ENCODE peak calls at places on chromosomes 16 and 17, in five cellular contexts. D is GM23338; P is lung; A is adipocyte; N is CD8-positive, alpha-beta T cell. O is an unnamed sample.

GRCh38 chr16:71623597-71623996 is 2.4 kb upstream of the MARVELD3 start:
- DNase-seq in D (no peak), A (no peak), P (no peak), N (no peak), O (no peak)

GRCh38 chr16:11372073-11372923 is 27.0 kb downstream of the RMI2 start:
- DNase-seq in D (no peak), P (no peak), A (no peak), N (no peak), O (no peak)

GRCh38 chr17:17189559-17189958 is 16.6 kb downstream of the PLD6 start:
- DNase-seq in D (no peak), N (no peak), A (no peak), P (no peak), O (no peak)

GRCh38 chr16:799111-799947 is 1.2 kb downstream of the GNG13 start:
- DNase-seq in N (no peak), D (no peak), A (no peak), P (no peak), O (no peak)

GRCh38 chr17:17254026-17254425 is 17.1 kb upstream of the FLCN start:
- DNase-seq in P (no peak), N (no peak), A (peak; percentile 12), D (no peak), O (no peak)

GRCh38 chr17:33674685-33675084 is 381.6 kb upstream of the ASIC2 start:
- DNase-seq in P (peak; percentile 48), A (peak; percentile 48), D (peak; percentile 80), N (peak; percentile 11), O (peak; percentile 63)

GRCh38 chr16:22358000-22358399 is 16.4 kb downstream of the CDR2 start:
- DNase-seq in D (no peak), P (no peak), A (no peak), N (peak; percentile 23), O (no peak)

GRCh38 chr16:13829712-13830304 is 90.1 kb upstream of the ERCC4 start:
- DNase-seq in N (no peak), A (no peak), D (no peak), P (no peak), O (no peak)

GRCh38 chr17:17067277-17067676 is 25.0 kb downstream of the MPRIP start:
- DNase-seq in P (no peak), D (no peak), N (no peak), A (peak; percentile 46), O (peak; percentile 78)

GRCh38 chr16:47695746-47696145 is 234.6 kb downstream of the PHKB start:
- DNase-seq in A (no peak), P (no peak), D (no peak), N (no peak), O (no peak)

GRCh38 chr16:47697826-47698225 is 236.7 kb downstream of the PHKB start:
- DNase-seq in A (no peak), D (no peak), N (no peak), P (no peak), O (no peak)

GRCh38 chr16:47694543-47694942 is 233.4 kb downstream of the PHKB start:
- DNase-seq in P (no peak), N (no peak), A (no peak), D (peak; percentile 55), O (no peak)

GRCh38 chr16:47699090-47699489 is 238.0 kb downstream of the PHKB start:
- DNase-seq in P (no peak), N (no peak), A (no peak), D (peak; percentile 29), O (no peak)
- H3K36me3 ChIP-seq in P (peaks cover 18% of the 10 kb centered on the region), N (peaks cover 22% of the 10 kb centered on the region), A (peaks cover 59% of the 10 kb centered on the region), D (no peaks in the 10 kb centered on the region), O (no peaks in the 10 kb centered on the region)

GRCh38 chr17:81612172-81612571 is 24.7 kb downstream of the NPLOC4 start:
- DNase-seq in P (no peak), N (no peak), D (no peak), A (no peak), O (no peak)

GRCh38 chr17:81621494-81622230 is 15.2 kb downstream of the NPLOC4 start:
- DNase-seq in A (no peak), D (no peak), N (no peak), P (no peak), O (no peak)

GRCh38 chr17:81615401-81615930 is 21.4 kb downstream of the NPLOC4 start:
- DNase-seq in N (no peak), P (no peak), A (no peak), D (no peak), O (no peak)

GRCh38 chr17:81616877-81617276 is 20.0 kb downstream of the NPLOC4 start:
- DNase-seq in D (no peak), A (no peak), P (no peak), N (no peak), O (no peak)
- H3K36me3 ChIP-seq in D (peaks cover 33% of the 10 kb centered on the region), A (peaks cover 61% of the 10 kb centered on the region), P (peaks cover 39% of the 10 kb centered on the region), N (peaks cover 40% of the 10 kb centered on the region), O (peaks cover 2% of the 10 kb centered on the region)

DNA sequence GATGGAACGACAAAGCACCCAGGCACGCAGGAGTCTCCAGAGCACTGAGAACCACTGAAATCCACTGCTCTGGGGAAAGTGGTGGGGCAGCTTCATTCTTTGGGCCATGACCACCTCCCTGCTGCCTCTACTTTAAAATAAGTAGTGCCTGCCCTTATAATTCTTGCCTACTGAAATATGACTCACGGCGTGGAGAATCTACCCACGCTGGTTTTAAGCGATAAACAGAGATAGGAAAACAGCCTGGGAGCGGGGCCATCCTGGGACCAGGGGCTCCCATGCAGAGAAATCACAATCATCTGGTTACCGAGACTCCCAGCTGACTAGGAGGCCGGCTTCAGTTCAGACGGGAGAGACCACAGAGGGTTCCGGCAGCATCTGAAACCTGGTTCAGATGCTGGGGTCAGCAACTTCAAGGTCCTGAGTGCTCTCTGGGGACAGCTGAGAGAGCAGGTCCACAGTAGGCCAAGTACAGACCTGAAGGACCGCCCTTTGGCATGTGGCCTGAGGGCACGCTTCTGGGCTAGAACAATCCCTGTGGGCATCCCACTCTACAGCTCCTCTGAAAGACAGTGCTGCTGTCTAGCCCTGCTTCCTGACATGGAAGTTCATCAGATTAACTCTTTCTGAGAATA is 8.6 kb upstream of the DHRS13 start:
- DNase-seq in N (no peak), A (no peak), D (no peak), P (no peak), O (no peak)
- H3K36me3 ChIP-seq in N (peaks cover 90% of the 10 kb centered on the region), A (peaks cover 97% of the 10 kb centered on the region), D (peaks cover 83% of the 10 kb centered on the region), P (peaks cover 68% of the 10 kb centered on the region), O (peaks cover 8% of the 10 kb centered on the region)

GRCh38 chr17:66405836-66406679 is 103.6 kb downstream of the PRKCA start:
- DNase-seq in P (no peak), N (no peak), D (no peak), A (no peak), O (no peak)
- H3K36me3 ChIP-seq in P (no peaks in the 10 kb centered on the region), N (no peaks in the 10 kb centered on the region), D (no peaks in the 10 kb centered on the region), A (no peaks in the 10 kb centered on the region), O (no peaks in the 10 kb centered on the region)

GRCh38 chr16:68357521-68357922 is 46.7 kb downstream of the PRMT7 start:
- DNase-seq in D (no peak), N (no peak), A (no peak), P (no peak), O (no peak)
- H3K36me3 ChIP-seq in D (peaks cover 3% of the 10 kb centered on the region), N (peaks cover 36% of the 10 kb centered on the region), A (peaks cover 61% of the 10 kb centered on the region), P (peaks cover 73% of the 10 kb centered on the region), O (peaks cover 3% of the 10 kb centered on the region)

GRCh38 chr17:68697850-68698313 is 96.7 kb upstream of the FAM20A start:
- DNase-seq in D (no peak), P (no peak), A (peak; percentile 88), N (no peak), O (peak; percentile 56)

GRCh38 chr17:68701046-68701445 is 99.9 kb upstream of the FAM20A start:
- DNase-seq in D (no peak), N (no peak), P (no peak), A (no peak), O (peak; percentile 70)

GRCh38 chr17:68698761-68699160 is 97.6 kb upstream of the FAM20A start:
- DNase-seq in D (no peak), P (no peak), A (no peak), N (no peak), O (no peak)

GRCh38 chr17:68704897-68705296 is 103.7 kb upstream of the FAM20A start:
- DNase-seq in D (no peak), N (no peak), A (peak; percentile 77), P (no peak), O (no peak)

GRCh38 chr17:68700391-68700790 is 99.2 kb upstream of the FAM20A start:
- DNase-seq in P (no peak), N (no peak), A (peak; percentile 35), D (no peak), O (no peak)
- H3K36me3 ChIP-seq in P (no peaks in the 10 kb centered on the region), N (no peaks in the 10 kb centered on the region), A (no peaks in the 10 kb centered on the region), D (no peaks in the 10 kb centered on the region), O (no peaks in the 10 kb centered on the region)

DNA sequence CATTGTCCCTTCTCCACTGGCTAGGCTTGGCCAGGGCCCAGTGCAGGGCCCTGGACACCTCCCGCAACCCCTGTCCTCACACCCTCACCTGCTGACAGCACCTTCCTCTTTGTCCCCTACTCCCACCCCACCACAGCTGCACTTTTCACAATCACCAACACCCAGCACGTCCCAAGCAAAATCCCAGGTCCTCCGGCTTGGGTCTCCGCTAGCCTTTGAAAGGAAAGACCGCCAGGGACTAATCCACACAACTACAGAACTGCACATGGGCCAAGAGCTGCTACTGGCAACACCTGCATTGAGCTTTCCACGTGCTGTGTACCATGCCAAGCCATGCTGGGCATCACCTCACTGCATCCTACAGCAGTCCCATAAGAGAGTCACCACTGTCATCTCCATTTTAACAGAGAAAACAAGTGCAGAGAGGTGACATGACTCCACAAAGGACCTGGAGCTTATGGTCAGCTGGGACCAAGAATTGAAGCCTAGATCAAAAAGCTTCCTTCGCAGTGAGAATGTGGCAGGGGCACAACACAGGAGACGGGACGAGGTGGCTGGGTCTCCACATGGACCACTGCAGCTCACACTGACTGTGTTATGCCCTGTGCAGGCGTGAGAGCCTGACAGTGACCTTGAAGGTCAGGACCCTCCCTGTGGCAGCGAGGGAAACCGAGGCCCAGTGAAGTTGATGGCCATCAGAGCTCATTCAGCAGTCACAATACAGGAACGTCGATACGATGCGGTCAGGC is 22.5 kb downstream of the FBXO31 start:
- DNase-seq in P (no peak), D (no peak), A (no peak), N (no peak), O (no peak)
- H3K36me3 ChIP-seq in P (peaks cover 24% of the 10 kb centered on the region), D (no peaks in the 10 kb centered on the region), A (peaks cover 53% of the 10 kb centered on the region), N (peaks cover 23% of the 10 kb centered on the region), O (peaks cover 3% of the 10 kb centered on the region)

O was measured in Caco-2.